ENCODE peak calls at places on chromosomes 12 and 14, in four cellular contexts. K is A549, C is HepG2, J is K562. S is an unnamed sample.

GRCh38 chr12:31682136-31682962 is 22.9 kb downstream of the ETFBKMT start:
- DNase-seq in J (peak), C (peak), K (peak), S (peak)

GRCh38 chr14:98950356-98950895 is 321.6 kb downstream of the BCL11B start:
- DNase-seq in K (no peak), J (no peak), C (no peak), S (no peak)

GRCh38 chr12:46786774-46787173 is 39.0 kb downstream of the SLC38A4 start:
- DNase-seq in C (no peak), J (no peak), K (no peak), S (no peak)

GRCh38 chr14:50353126-50353525 is 41.0 kb downstream of the DMAC2L start:
- DNase-seq in C (no peak), K (no peak), J (no peak), S (no peak)

GRCh38 chr12:103495158-103495782 is 498 bp downstream of the C12orf42 start:
- DNase-seq in K (peak), J (peak), C (no peak), S (peak)

GRCh38 chr14:61335876-61336275 is 14.5 kb downstream of the PRKCH start:
- DNase-seq in J (no peak), C (no peak), K (no peak), S (no peak)

GRCh38 chr14:92647499-92648279 is 100.7 kb downstream of the LGMN start:
- DNase-seq in J (no peak), C (no peak), K (no peak), S (no peak)

GRCh38 chr12:70661762-70662161 is 24.5 kb upstream of the PTPRB start:
- DNase-seq in J (no peak), K (no peak), C (no peak), S (no peak)

GRCh38 chr12:54262403-54262925 is 17.5 kb downstream of the CBX5 start:
- DNase-seq in K (no peak), J (no peak), C (no peak), S (no peak)

GRCh38 chr12:132494294-132495164 is 4.6 kb downstream of the FBRSL1 start:
- DNase-seq in K (no peak), C (no peak), J (peak), S (no peak)

GRCh38 chr12:3389911-3390310 is 101.1 kb upstream of the PRMT8 start:
- DNase-seq in J (no peak), K (no peak), C (no peak), S (no peak)

GRCh38 chr12:9043766-9044165 is 54.4 kb downstream of the KLRG1 start:
- DNase-seq in K (no peak), J (no peak), C (no peak), S (no peak)

GRCh38 chr12:126198516-126198915 is 1133.3 kb downstream of the AACS start:
- DNase-seq in J (no peak), C (no peak), K (no peak), S (no peak)

GRCh38 chr12:87439990-87440827 is 589.0 kb downstream of the C12orf50 start:
- DNase-seq in J (no peak), C (no peak), K (peak), S (no peak)

GRCh38 chr12:106840217-106840616 is 65.7 kb downstream of the RIC8B start:
- DNase-seq in J (peak), C (peak), K (peak), S (no peak)

GRCh38 chr14:49882826-49883694 is 9.8 kb upstream of the ARF6 start:
- DNase-seq in J (no peak), K (no peak), C (no peak), S (no peak)

GRCh38 chr14:80926706-80927384 is 14.7 kb downstream of the CEP128 start:
- DNase-seq in C (no peak), J (no peak), K (no peak), S (no peak)

GRCh38 chr12:5661820-5662219 is 229.9 kb downstream of the NTF3 start:
- DNase-seq in K (no peak), C (no peak), J (no peak), S (no peak)

GRCh38 chr12:50642755-50643154 is 121.1 kb upstream of the ATF1 start:
- DNase-seq in K (no peak), C (no peak), J (no peak), S (no peak)

GRCh38 chr12:6292606-6293005 is 17.9 kb upstream of the PLEKHG6 start:
- DNase-seq in J (no peak), K (no peak), C (peak), S (no peak)

GRCh38 chr14:64572721-64573508 is 23.2 kb downstream of the PPP1R36 start:
- DNase-seq in C (no peak), J (no peak), K (no peak), S (no peak)

GRCh38 chr14:61188196-61188595 is 92.9 kb downstream of the TMEM30B start:
- DNase-seq in C (no peak), K (peak), J (no peak), S (peak)

DNA sequence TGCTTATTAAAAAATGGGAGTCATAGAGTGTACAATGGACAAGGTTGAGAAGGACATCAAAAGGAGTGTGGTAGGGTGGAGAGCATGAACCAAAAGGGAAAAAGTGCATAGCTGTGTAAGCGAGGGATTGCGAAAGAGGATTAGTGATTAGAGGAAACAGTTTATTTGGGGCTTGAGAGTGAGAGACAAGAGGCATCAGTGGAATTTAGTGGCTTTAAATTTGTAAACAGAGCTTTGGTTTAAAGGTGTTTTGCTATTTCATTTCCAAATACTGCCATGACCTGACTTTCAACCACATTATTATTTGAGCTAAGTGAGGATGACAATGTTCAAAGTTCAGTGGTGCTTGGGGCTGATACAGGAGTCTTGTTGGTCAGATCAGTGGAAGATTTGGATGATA is 53.4 kb downstream of the SLC16A7 start:
- DNase-seq in K (no peak), C (peak), J (no peak), S (no peak)
- TF ChIP-seq HMGXB4 in K (no peak), C (no peak), J (no peak), S (no peak)

DNA sequence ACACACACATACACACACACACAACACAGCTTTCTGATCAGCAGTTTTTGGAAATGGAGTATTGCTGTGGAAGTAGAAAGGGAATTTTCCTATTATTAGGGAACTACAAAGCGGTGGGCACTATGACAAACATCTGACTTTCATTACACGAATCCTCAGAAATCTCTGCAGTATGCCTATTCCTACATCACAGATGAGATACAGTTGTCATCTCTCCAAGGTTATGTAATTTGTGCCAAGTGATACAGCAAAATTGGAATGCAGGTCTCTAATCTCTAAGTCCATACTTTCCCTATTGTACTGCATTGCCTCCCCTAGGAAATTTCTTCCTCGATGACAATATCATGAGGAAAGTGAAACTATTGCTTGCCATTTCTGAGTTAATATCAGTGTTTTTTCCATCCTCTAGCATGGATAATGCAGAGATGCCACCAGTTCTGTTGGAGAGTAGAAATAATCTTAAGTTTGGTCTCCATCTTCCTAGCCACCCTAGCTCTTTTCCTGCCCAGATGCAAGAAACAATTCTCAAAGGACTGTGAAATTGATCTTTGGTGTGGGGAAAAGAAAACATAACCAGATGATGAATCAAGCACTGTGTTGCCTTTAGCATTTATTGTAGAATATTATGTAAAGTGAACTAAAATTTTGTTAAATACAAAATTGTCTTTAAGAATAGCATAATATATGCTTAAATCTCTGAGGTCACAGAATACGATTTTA is 94.7 kb downstream of the ERGIC2 start:
- DNase-seq in K (no peak), C (no peak), J (no peak), S (no peak)
- TF ChIP-seq HMGXB4 in K (no peak), C (no peak), J (no peak), S (no peak)

DNA sequence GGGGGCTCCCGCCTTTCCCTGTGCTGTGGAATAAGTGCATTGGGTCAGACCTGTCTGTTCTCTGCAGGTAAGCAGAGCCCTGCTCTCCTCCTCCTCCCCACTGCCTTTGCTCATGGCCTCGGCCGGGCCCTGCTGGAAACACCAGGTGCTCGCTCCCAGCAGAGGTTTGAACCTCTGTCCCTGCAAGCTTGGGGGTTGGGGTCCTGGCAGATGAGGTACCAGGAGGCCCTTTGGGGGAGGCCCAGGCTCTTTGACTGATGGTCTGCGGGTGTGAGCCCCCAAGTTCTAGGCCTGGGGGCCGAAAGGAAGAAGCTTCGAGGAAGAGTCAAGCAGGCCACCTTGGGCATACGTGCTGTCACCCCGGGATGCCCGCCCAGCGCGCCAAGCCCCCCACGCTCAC is 22.1 kb upstream of the CEP170B start:
- DNase-seq in J (no peak), K (no peak), C (no peak), S (no peak)
- TF ChIP-seq HMGXB4 in J (no peak), K (no peak), C (no peak), S (no peak)

GRCh38 chr12:10557329-10557728 is 51.6 kb downstream of the EIF2S3B start:
- DNase-seq in K (no peak), C (no peak), J (no peak), S (no peak)

GRCh38 chr12:10554971-10555481 is 49.3 kb downstream of the EIF2S3B start:
- DNase-seq in K (no peak), J (no peak), C (no peak), S (no peak)

GRCh38 chr12:10558291-10558690 is 52.6 kb downstream of the EIF2S3B start:
- DNase-seq in C (no peak), K (no peak), J (no peak), S (no peak)

GRCh38 chr12:10559241-10559640 is 53.6 kb downstream of the EIF2S3B start:
- DNase-seq in K (no peak), J (no peak), C (no peak), S (no peak)

GRCh38 chr12:10557766-10558165 is 52.1 kb downstream of the EIF2S3B start:
- DNase-seq in C (no peak), K (no peak), J (no peak), S (no peak)
- TF ChIP-seq HMGXB4 in C (no peak), K (no peak), J (no peak), S (no peak)

GRCh38 chr12:56126732-56127239 is 1.3 kb upstream of the ESYT1 start:
- DNase-seq in K (no peak), J (no peak), C (no peak), S (no peak)
- TF ChIP-seq HMGXB4 in K (no peak), J (no peak), C (no peak), S (no peak)

DNA sequence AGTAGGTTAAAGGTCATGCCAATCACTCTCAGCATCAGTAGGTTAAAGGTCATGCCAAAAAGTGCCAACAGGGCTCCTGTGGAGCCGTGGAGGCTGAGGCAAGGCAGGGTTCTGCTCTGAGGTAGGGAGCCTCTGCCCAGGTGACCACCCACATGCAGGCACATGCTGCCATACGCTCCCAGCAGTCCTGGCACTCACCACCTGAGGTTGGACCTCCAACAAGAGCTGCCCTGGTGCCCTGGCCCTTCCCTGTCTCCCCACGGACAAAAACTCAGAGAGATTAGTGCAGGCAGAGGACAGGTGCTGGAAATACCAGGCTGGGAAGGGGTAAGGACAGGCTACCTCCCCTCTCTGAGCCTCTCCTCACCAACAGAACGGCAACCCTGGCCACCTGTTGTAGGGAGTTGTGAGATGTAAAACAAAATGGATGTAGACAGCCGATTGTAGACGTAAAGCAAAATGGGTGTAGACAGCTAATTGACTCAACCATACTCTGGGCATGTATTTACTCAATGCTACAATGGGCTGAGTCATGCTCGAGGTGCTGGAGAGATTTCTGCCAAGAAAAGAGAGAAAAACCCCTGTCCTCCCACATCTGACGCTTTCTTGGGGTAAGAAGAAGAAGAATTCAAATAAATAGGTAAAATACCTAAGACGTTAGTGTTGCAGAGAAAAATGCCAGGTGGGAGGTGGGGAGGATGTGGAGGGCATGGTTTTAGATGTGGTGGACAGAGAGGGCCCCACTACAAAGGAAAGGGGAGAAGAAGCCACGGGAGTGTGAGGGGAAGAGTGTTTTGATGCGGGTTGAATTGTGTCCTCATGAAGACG is 32.4 kb downstream of the LTBP2 start:
- DNase-seq in J (no peak), K (peak), C (peak), S (no peak)
- TF ChIP-seq HMGXB4 in J (no peak), K (no peak), C (no peak), S (no peak)

DNA sequence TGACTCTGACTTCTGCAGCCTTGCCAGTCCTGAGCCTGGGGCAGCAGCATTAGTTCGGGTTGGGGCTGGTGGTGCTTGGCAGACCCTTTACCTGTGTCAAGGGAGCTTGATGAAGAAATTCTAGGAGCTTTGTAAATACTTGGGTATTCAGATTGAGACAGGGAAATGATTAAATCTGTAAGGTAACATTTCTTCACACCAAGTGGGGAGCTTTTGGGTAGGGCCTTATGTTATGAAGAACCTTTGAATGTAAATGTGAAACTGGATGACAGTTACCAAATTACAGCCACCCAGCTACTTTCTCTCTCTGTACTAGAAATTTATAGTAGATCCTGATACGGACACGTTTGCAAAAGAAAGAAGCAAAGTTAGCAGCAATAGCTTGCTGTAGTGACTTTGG is 462.3 kb upstream of the RGS6 start:
- DNase-seq in J (no peak), K (no peak), C (no peak), S (no peak)
- TF ChIP-seq HMGXB4 in J (no peak), K (no peak), C (no peak), S (no peak)

GRCh38 chr14:103543140-103543539 is 14.1 kb downstream of the TRMT61A start:
- DNase-seq in J (no peak), C (no peak), K (no peak), S (no peak)

GRCh38 chr14:103545915-103546650 is 16.4 kb downstream of the BAG5 start:
- DNase-seq in C (no peak), J (no peak), K (no peak), S (no peak)

GRCh38 chr14:103545219-103545914 is 16.4 kb downstream of the TRMT61A start:
- DNase-seq in J (no peak), K (no peak), C (no peak), S (no peak)

GRCh38 chr14:103543721-103544626 is 15.0 kb downstream of the TRMT61A start:
- DNase-seq in J (no peak), K (no peak), C (no peak), S (no peak)

GRCh38 chr14:103544627-103545218 is 15.7 kb downstream of the TRMT61A start:
- DNase-seq in K (no peak), C (no peak), J (no peak), S (no peak)
- TF ChIP-seq HMGXB4 in K (no peak), C (no peak), J (no peak), S (no peak)

GRCh38 chr12:107864235-107864634 is 89.7 kb downstream of the ASCL4 start:
- DNase-seq in C (no peak), K (no peak), J (no peak), S (peak)
- TF ChIP-seq HMGXB4 in C (no peak), K (no peak), J (no peak), S (peak)